ENCODE peak calls at places on chromosomes 16 and 17, in eight cellular contexts. M is GM04504, U is NCI-H1694 treated with DMSO at 0.1 percent for 48 hours, O is fibroblast of villous mesenchyme, X is A549, L is tibial artery, C is dermis microvascular lymphatic vessel endothelial cell, S is kidney tubule cell. Q is an unnamed sample.

GRCh38 chr17:76427457-76428231 is 25.3 kb downstream of the UBE2O start:
- DNase-seq in O (peak; percentile 62), U (no peak), X (no peak), L (no peak), M (no peak), S (peak; percentile 24), C (peak; percentile 81), Q (peak; percentile 76)

GRCh38 chr17:81412490-81413093 is 17.3 kb downstream of the BAHCC1 start:
- DNase-seq in C (peak; percentile 85), X (no peak), O (peak; percentile 70), U (no peak), S (no peak), M (no peak), L (no peak), Q (no peak)

GRCh38 chr16:67470314-67470713 is 10.6 kb downstream of the ATP6V0D1 start:
- DNase-seq in X (no peak), L (peak; percentile 79), C (peak; percentile 40), M (peak; percentile 33), O (no peak), U (no peak), S (no peak), Q (peak; percentile 22)

GRCh38 chr17:5097101-5097834 is 14.4 kb downstream of the ZNF232 start:
- DNase-seq in O (no peak), C (no peak), S (no peak), U (peak; percentile 31), M (no peak), X (no peak), L (peak; percentile 48), Q (no peak)

GRCh38 chr17:50708050-50709000 is 611 bp upstream of the ANKRD40 start:
- DNase-seq in U (peak; percentile 60), C (peak; percentile 24), M (no peak), L (no peak), S (peak; percentile 38), X (no peak), O (peak; percentile 32), Q (no peak)

GRCh38 chr17:60640503-60640902 is 37.1 kb upstream of the BCAS3 start:
- DNase-seq in C (peak; percentile 34), U (no peak), L (no peak), X (peak; percentile 31), S (peak; percentile 12), O (peak; percentile 23), M (no peak), Q (no peak)

GRCh38 chr16:85303354-85303883 is 191.1 kb upstream of the CIBAR2 start:
- DNase-seq in U (no peak), S (peak; percentile 69), M (no peak), C (peak; percentile 54), X (peak; percentile 89), O (no peak), L (no peak), Q (no peak)

GRCh38 chr16:8720967-8721692 is 46.7 kb downstream of the ABAT start:
- DNase-seq in L (no peak), O (no peak), M (no peak), U (no peak), S (no peak), C (no peak), X (no peak), Q (no peak)

GRCh38 chr16:25014500-25015147 is 545 bp downstream of the ARHGAP17 start:
- DNase-seq in C (peak; percentile 56), M (no peak), O (peak; percentile 63), U (peak; percentile 10), L (peak; percentile 52), X (peak; percentile 28), S (peak; percentile 50), Q (peak; percentile 44)

GRCh38 chr17:21564262-21564661 is 128.1 kb upstream of the KCNJ18 start:
- DNase-seq in U (no peak), M (no peak), X (no peak), O (no peak), C (no peak), S (no peak), L (no peak), Q (no peak)

GRCh38 chr17:49887744-49888360 is 40.0 kb upstream of the TAC4 start:
- DNase-seq in O (no peak), M (no peak), C (no peak), U (no peak), S (no peak), X (no peak), L (no peak), Q (no peak)

GRCh38 chr17:77439382-77440013 is 298.7 kb downstream of the SEC14L1 start:
- DNase-seq in X (no peak), L (no peak), S (no peak), C (no peak), O (no peak), U (peak; percentile 25), M (no peak), Q (no peak)

GRCh38 chr17:46722662-46723285 is 95.7 kb downstream of the WNT3 start:
- DNase-seq in U (no peak), L (no peak), S (peak; percentile 82), O (no peak), X (no peak), C (no peak), M (no peak), Q (no peak)

GRCh38 chr17:63995626-63996025 is 2.5 kb upstream of the PRR29 start:
- DNase-seq in O (no peak), U (no peak), L (no peak), X (no peak), C (no peak), S (no peak), M (no peak), Q (no peak)

GRCh38 chr17:61837175-61838051 is 25.9 kb downstream of the BRIP1 start:
- DNase-seq in M (peak; percentile 33), L (peak; percentile 31), O (peak; percentile 82), U (peak; percentile 46), C (peak; percentile 78), S (peak; percentile 60), X (peak; percentile 58), Q (peak; percentile 47)

GRCh38 chr16:70269471-70269870 is 17.7 kb upstream of the EXOSC6 start:
- DNase-seq in C (no peak), M (no peak), X (no peak), S (no peak), U (no peak), L (no peak), O (no peak), Q (no peak)

GRCh38 chr16:88781140-88782077 is 3.6 kb downstream of the PIEZO1 start:
- DNase-seq in L (peak; percentile 62), S (no peak), X (no peak), M (no peak), O (no peak), U (no peak), C (peak; percentile 28), Q (no peak)

GRCh38 chr17:9531080-9531479 is 44.5 kb downstream of the STX8 start:
- DNase-seq in C (no peak), X (no peak), M (no peak), U (no peak), L (no peak), S (no peak), O (peak; percentile 34), Q (no peak)

Q was measured in MG63.